ENCODE peak calls at places on chromosomes 4 and X, in eight cellular contexts. F is DMS153, N is H9, P is putamen, D is mesenchymal stem cell, U is PC-3, A is cardiac muscle cell, Y is GM13977. I is an unnamed sample.

GRCh38 chrX:153953342-153953830 is 8.9 kb upstream of the RENBP start:
- DNase-seq in A (peak), U (peak), D (peak), N (peak), Y (peak), F (peak), P (no peak), I (peak)

GRCh38 chr4:6614701-6615230 is 25.7 kb upstream of the MRFAP1 start:
- DNase-seq in F (no peak), A (no peak), U (no peak), N (no peak), Y (no peak), P (no peak), D (no peak), I (no peak)

GRCh38 chr4:170420255-170420693 is 330.5 kb upstream of the AADAT start:
- DNase-seq in P (no peak), D (peak), F (no peak), Y (no peak), A (no peak), U (peak), N (no peak), I (no peak)

GRCh38 chr4:108080752-108081151 is 88.0 kb downstream of the LEF1 start:
- DNase-seq in U (no peak), Y (no peak), P (no peak), N (no peak), D (no peak), A (no peak), F (no peak), I (no peak)

GRCh38 chr4:178306565-178306964 is 864.3 kb upstream of the AGA start:
- DNase-seq in Y (no peak), U (peak), F (no peak), D (peak), A (peak), N (peak), P (no peak), I (no peak)

GRCh38 chr4:107283587-107284559 is 247.8 kb upstream of the DKK2 start:
- DNase-seq in P (no peak), D (peak), Y (no peak), A (no peak), U (peak), F (no peak), N (no peak), I (no peak)

GRCh38 chr4:187268940-187269339 is 545.3 kb upstream of the FAT1 start:
- DNase-seq in N (no peak), Y (no peak), P (no peak), F (no peak), U (peak), A (no peak), D (peak), I (no peak)

GRCh38 chr4:185437809-185438208 is 12.0 kb upstream of the UFSP2 start:
- DNase-seq in U (no peak), D (no peak), A (no peak), Y (peak), P (no peak), N (no peak), F (no peak), I (no peak)

GRCh38 chr4:151894246-151894645 is 133.4 kb upstream of the GATB start:
- DNase-seq in P (no peak), F (no peak), N (no peak), Y (no peak), A (no peak), U (no peak), D (no peak), I (no peak)

GRCh38 chr4:1293981-1294380 is 4.3 kb downstream of the MAEA start:
- DNase-seq in A (no peak), N (no peak), Y (no peak), U (no peak), P (no peak), D (no peak), F (no peak), I (no peak)

GRCh38 chr4:75511841-75512240 is 2.4 kb downstream of the RCHY1 start:
- DNase-seq in U (no peak), D (peak), N (no peak), Y (no peak), F (no peak), P (no peak), A (no peak), I (no peak)

GRCh38 chrX:47316276-47317025 is 53.9 kb upstream of the ZNF157 start:
- DNase-seq in U (no peak), A (peak), P (no peak), D (peak), F (no peak), N (peak), Y (no peak), I (no peak)

GRCh38 chrX:151396827-151397740 is at the start of gene VMA21:
- DNase-seq in A (peak), Y (peak), N (peak), D (peak), P (peak), F (peak), U (peak), I (peak)

GRCh38 chr4:176009254-176009653 is 56.4 kb upstream of the WDR17 start:
- DNase-seq in F (no peak), A (no peak), N (no peak), D (no peak), P (no peak), U (no peak), Y (no peak), I (no peak)

GRCh38 chr4:105154576-105154975 is 7.9 kb downstream of the TET2 start:
- DNase-seq in F (no peak), Y (no peak), U (no peak), A (no peak), N (no peak), P (no peak), D (no peak), I (no peak)

GRCh38 chrX:121902463-121902862 is 855.1 kb downstream of the GLUD2 start:
- DNase-seq in A (no peak), Y (peak), P (no peak), N (no peak), D (no peak), F (no peak), U (no peak), I (no peak)

GRCh38 chrX:41596586-41596985 is 92.2 kb upstream of the GPR34 start:
- DNase-seq in U (no peak), A (no peak), F (no peak), P (no peak), N (no peak), D (no peak), Y (no peak), I (no peak)

GRCh38 chr4:89535251-89535650 is 227.7 kb upstream of the GPRIN3 start:
- DNase-seq in D (no peak), U (no peak), F (no peak), Y (no peak), N (no peak), A (no peak), P (no peak), I (no peak)

GRCh38 chr4:40196724-40197281 is at the start of gene RHOH:
- DNase-seq in P (no peak), Y (peak), U (no peak), D (no peak), F (no peak), N (no peak), A (no peak), I (no peak)

GRCh38 chr4:43757147-43757546 is 691.5 kb downstream of the KCTD8 start:
- DNase-seq in N (peak), A (no peak), D (no peak), U (no peak), P (no peak), F (no peak), Y (no peak), I (no peak)

GRCh38 chr4:142840516-142841123 is 5.5 kb downstream of the INPP4B start:
- DNase-seq in A (peak), P (no peak), D (peak), U (peak), F (no peak), Y (peak), N (no peak), I (peak)

GRCh38 chrX:80807606-80808159 is 2.0 kb downstream of the BRWD3 start:
- DNase-seq in N (no peak), Y (no peak), A (no peak), P (peak), D (peak), U (no peak), F (no peak), I (no peak)

GRCh38 chr4:101355246-101355645 is 7.9 kb upstream of the PPP3CA start:
- DNase-seq in P (no peak), F (no peak), N (no peak), U (no peak), D (no peak), Y (peak), A (no peak), I (no peak)

GRCh38 chr4:168486961-168487820 is 6.9 kb upstream of the DDX60L start:
- DNase-seq in N (no peak), A (no peak), D (peak), P (no peak), F (no peak), Y (no peak), U (peak), I (peak)

GRCh38 chr4:7261174-7261573 is 68.8 kb downstream of the SORCS2 start:
- DNase-seq in Y (no peak), D (no peak), F (no peak), U (no peak), A (peak), N (no peak), P (no peak), I (no peak)

GRCh38 chr4:98626350-98626749 is 32.1 kb downstream of the TSPAN5 start:
- DNase-seq in F (no peak), N (peak), U (peak), P (no peak), D (peak), Y (no peak), A (no peak), I (no peak)

GRCh38 chr4:108940086-108941033 is 177.5 kb upstream of the ETNPPL start:
- DNase-seq in P (no peak), A (no peak), F (no peak), N (peak), D (no peak), Y (no peak), U (peak), I (peak)

GRCh38 chr4:136927172-136927571 is 605.1 kb downstream of the PCDH18 start:
- DNase-seq in A (no peak), U (peak), P (no peak), F (no peak), D (no peak), Y (no peak), N (no peak), I (no peak)

GRCh38 chr4:165621983-165622382 is 243.2 kb downstream of the CPE start:
- DNase-seq in F (no peak), Y (no peak), D (no peak), P (no peak), N (no peak), U (peak), A (no peak), I (no peak)

GRCh38 chr4:22454216-22454838 is 61.5 kb downstream of the ADGRA3 start:
- DNase-seq in F (no peak), P (no peak), D (no peak), A (no peak), N (no peak), U (no peak), Y (no peak), I (no peak)

GRCh38 chr4:40183615-40184411 is 13.0 kb upstream of the RHOH start:
- DNase-seq in Y (peak), U (no peak), F (no peak), P (no peak), N (no peak), A (no peak), D (no peak), I (no peak)